ENCODE peak calls at places on chromosomes 4 and X, in eight cellular contexts. T is activated CD8-positive, alpha-beta memory T cell treated with anti-CD3 and anti-CD28 coated beads, Interleukin-2, amount 50 U/mL, for 48 hours; F is stimulated activated CD4-positive, alpha-beta T cell treated with anti-CD3 and anti-CD28 coated beads, TNF-alpha, amount 100 ng/mL, for 4 hours; L is adipocyte; A is kidney epithelial cell; B is GM04504; X is choroid plexus epithelial cell; H is SHP77 treated with DMSO at 0.1 percent for 48 hours. P is an unnamed sample.
A peak's percentile ranks its signal among the peaks of the same experiment; 100 is the strongest.

GRCh38 chrX:77061022-77061421 is 386.2 kb upstream of the FGF16 start:
- DNase-seq in F (no peak), A (no peak), X (no peak), B (no peak), T (no peak), H (no peak), L (no peak), P (no peak)

GRCh38 chrX:70554081-70554480 is 109.4 kb downstream of the DLG3 start:
- DNase-seq in F (no peak), L (peak; percentile 71), H (no peak), B (no peak), T (no peak), X (peak; percentile 52), A (no peak), P (no peak)

GRCh38 chrX:1164322-1165288 is 47.8 kb downstream of the CRLF2 start:
- DNase-seq in B (no peak), H (no peak), A (no peak), X (no peak), L (peak; percentile 7), F (no peak), T (no peak), P (no peak)

GRCh38 chrX:125826080-125826479 is 340.0 kb downstream of the DCAF12L2 start:
- DNase-seq in F (no peak), A (no peak), T (no peak), H (no peak), X (no peak), L (no peak), B (no peak), P (no peak)

GRCh38 chr4:153850525-153851280 is 61.8 kb upstream of the SFRP2 start:
- DNase-seq in X (no peak), H (no peak), F (no peak), T (no peak), A (no peak), B (no peak), L (peak; percentile 5), P (no peak)

GRCh38 chr4:89243741-89244252 is 63.8 kb downstream of the GPRIN3 start:
- DNase-seq in T (no peak), H (no peak), A (no peak), B (no peak), F (no peak), X (no peak), L (no peak), P (no peak)

GRCh38 chrX:14125451-14125850 is 95.8 kb upstream of the GEMIN8 start:
- DNase-seq in B (no peak), F (no peak), T (no peak), L (no peak), X (no peak), A (no peak), H (no peak), P (no peak)

GRCh38 chrX:43643662-43644061 is 12.4 kb upstream of the MAOA start:
- DNase-seq in H (no peak), T (no peak), F (no peak), B (no peak), L (no peak), A (no peak), X (no peak), P (no peak)

GRCh38 chr4:74096265-74096980 is 2.6 kb downstream of the CXCL2 start:
- DNase-seq in A (no peak), B (no peak), H (no peak), T (no peak), L (no peak), F (no peak), X (peak; percentile 54), P (no peak)

GRCh38 chr4:28248269-28248668 is 1387.6 kb downstream of the STIM2 start:
- DNase-seq in L (no peak), X (no peak), B (no peak), H (no peak), T (no peak), A (no peak), F (no peak), P (no peak)

GRCh38 chrX:63658920-63659319 is 126.1 kb downstream of the ARHGEF9 start:
- DNase-seq in B (no peak), T (no peak), H (no peak), F (no peak), X (peak; percentile 20), A (no peak), L (no peak), P (no peak)

GRCh38 chrX:155048997-155049619 is 21.8 kb downstream of the CMC4 start:
- DNase-seq in B (no peak), T (peak; percentile 57), A (no peak), X (peak; percentile 80), F (no peak), H (no peak), L (peak; percentile 57), P (no peak)

GRCh38 chrX:330726-331144 is 12.1 kb upstream of the GTPBP6 start:
- DNase-seq in X (no peak), B (no peak), H (no peak), L (no peak), A (no peak), T (no peak), F (no peak), P (no peak)